ENCODE peak calls at places on chromosomes 3 and 15, in nine cellular contexts. V is A549; C is DMS153; Y is GM23248; L is sciatic nerve; S is ureter; Q is NCI-H446; Z is activated CD4-positive, alpha-beta T cell treated with anti-CD3 and anti-CD28 coated beads, Interleukin-2, amount 50 U/mL, for 24 hours; J is effector CD4-positive, alpha-beta T cell. B is an unnamed sample.

GRCh38 chr3:47850062-47850802 is 47.3 kb downstream of the DHX30 start:
- DNase-seq in V (no peak), C (no peak), L (no peak), Z (no peak), Y (peak; percentile 67), S (no peak), Q (no peak), J (no peak), B (no peak)

GRCh38 chr3:8972614-8973013 is 9.3 kb upstream of the RAD18 start:
- DNase-seq in S (no peak), C (no peak), Y (peak; percentile 61), L (no peak), Q (peak; percentile 60), Z (no peak), V (no peak), J (no peak), B (no peak)

GRCh38 chr3:169764164-169764452 is 752 bp downstream of the TERC start:
- DNase-seq in Q (no peak), C (no peak), V (no peak), J (no peak), S (no peak), Z (no peak), Y (peak; percentile 76), L (no peak), B (no peak)

GRCh38 chr15:81033508-81033907 is 32.8 kb downstream of the TLNRD1 start:
- DNase-seq in C (no peak), J (no peak), V (no peak), Q (no peak), L (no peak), S (no peak), Z (no peak), Y (no peak), B (no peak)

GRCh38 chr15:36905908-36906307 is 194.4 kb downstream of the MEIS2 start:
- DNase-seq in L (no peak), Q (no peak), V (no peak), C (no peak), Y (peak; percentile 87), S (no peak), J (no peak), Z (no peak), B (no peak)

GRCh38 chr15:67190813-67191212 is 63.6 kb downstream of the AAGAB start:
- DNase-seq in Z (no peak), Y (no peak), L (no peak), J (no peak), C (no peak), V (no peak), S (no peak), Q (no peak), B (no peak)

GRCh38 chr3:197368330-197368729 is 69.9 kb upstream of the DLG1 start:
- DNase-seq in Y (no peak), J (no peak), Z (no peak), S (no peak), V (no peak), C (no peak), L (no peak), Q (no peak), B (no peak)

GRCh38 chr3:148178508-148178907 is 519.2 kb upstream of the AGTR1 start:
- DNase-seq in J (no peak), Q (no peak), Y (no peak), V (no peak), C (peak; percentile 78), S (no peak), L (no peak), Z (no peak), B (peak; percentile 84)

GRCh38 chr3:195068481-195069080 is 202.4 kb downstream of the XXYLT1 start:
- DNase-seq in S (peak; percentile 22), J (no peak), L (peak; percentile 19), Z (no peak), V (no peak), Y (no peak), Q (no peak), C (no peak), B (no peak)

GRCh38 chr3:196412704-196413103 is 19.5 kb downstream of the UBXN7 start:
- DNase-seq in V (no peak), L (no peak), J (no peak), C (no peak), Y (no peak), Q (no peak), S (no peak), Z (no peak), B (no peak)

GRCh38 chr3:141280690-141281089 is 49.1 kb downstream of the PXYLP1 start:
- DNase-seq in Q (no peak), C (no peak), V (no peak), S (no peak), Y (peak; percentile 58), J (no peak), Z (no peak), L (no peak), B (no peak)

GRCh38 chr3:129054605-129055104 is 5.9 kb upstream of the GP9 start:
- DNase-seq in L (no peak), S (no peak), Y (no peak), C (no peak), Q (no peak), V (no peak), J (no peak), Z (no peak), B (no peak)

GRCh38 chr3:126939347-126939735 is 43.6 kb upstream of the PLXNA1 start:
- DNase-seq in L (no peak), Z (no peak), J (no peak), Q (no peak), S (no peak), V (no peak), C (no peak), Y (no peak), B (no peak)

GRCh38 chr3:73622135-73622534 is 2.6 kb downstream of the PDZRN3 start:
- DNase-seq in Q (peak; percentile 46), C (peak; percentile 19), V (no peak), S (peak; percentile 65), J (no peak), Z (no peak), Y (peak; percentile 65), L (peak; percentile 56), B (peak; percentile 52)

GRCh38 chr3:143170676-143171075 is 51.1 kb downstream of the CHST2 start:
- DNase-seq in C (no peak), J (no peak), S (no peak), L (no peak), Y (peak; percentile 12), Q (no peak), V (no peak), Z (no peak), B (no peak)

GRCh38 chr3:120795959-120796358 is 53.4 kb downstream of the GTF2E1 start:
- DNase-seq in V (no peak), Y (no peak), C (no peak), L (no peak), S (no peak), Z (no peak), Q (no peak), J (no peak), B (no peak)

B was measured in NCI-H748 treated with DMSO at 0.1 percent for 48 hours.